ENCODE peak calls at places on chromosomes 6 and 20, in four cellular contexts. G is activated B cell treated with CpG ODN at 0.5 μM for 24 hours, W is kidney epithelial cell, S is fibroblast of lung. L is an unnamed sample.

GRCh38 chr6:73803562-73804221 is 107.7 kb downstream of the CD109 start:
- DNase-seq in G (no peak), W (peak; percentile 18), S (peak; percentile 93), L (no peak)

GRCh38 chr20:60262967-60263603 is 304.9 kb downstream of the CDH26 start:
- DNase-seq in G (peak; percentile 20), W (no peak), S (peak; percentile 22), L (peak; percentile 56)

GRCh38 chr20:36377348-36378326 is 71.5 kb downstream of the DLGAP4 start:
- DNase-seq in G (no peak), W (no peak), S (no peak), L (no peak)

GRCh38 chr20:52001999-52002666 is 189.4 kb downstream of the ZFP64 start:
- DNase-seq in G (no peak), W (no peak), S (no peak), L (no peak)

GRCh38 chr6:128487055-128487454 is 33.3 kb downstream of the PTPRK start:
- DNase-seq in G (no peak), W (no peak), S (no peak), L (no peak)

GRCh38 chr20:10357061-10357708 is 76.8 kb downstream of the MKKS start:
- DNase-seq in G (no peak), W (peak; percentile 18), S (no peak), L (no peak)

GRCh38 chr20:4014031-4014474 is 1.3 kb downstream of the RNF24 start:
- DNase-seq in G (no peak), W (peak; percentile 60), S (peak; percentile 87), L (no peak)

GRCh38 chr20:750801-751200 is 17.5 kb downstream of the SLC52A3 start:
- DNase-seq in G (no peak), W (no peak), S (no peak), L (no peak)

GRCh38 chr6:84508981-84509380 is 255.4 kb downstream of the TBX18 start:
- DNase-seq in G (no peak), W (no peak), S (no peak), L (no peak)

GRCh38 chr6:35973670-35974222 is 50.7 kb downstream of the SLC26A8 start:
- DNase-seq in G (no peak), W (no peak), S (no peak), L (no peak)

GRCh38 chr6:20688710-20689500 is 154.6 kb downstream of the CDKAL1 start:
- DNase-seq in G (no peak), W (peak; percentile 14), S (peak; percentile 66), L (no peak)

GRCh38 chr20:36493801-36494114 is 47.6 kb upstream of the MYL9 start:
- DNase-seq in G (no peak), W (no peak), S (peak; percentile 87), L (no peak)

GRCh38 chr6:42403415-42403814 is 48.3 kb downstream of the TRERF1 start:
- DNase-seq in G (no peak), W (no peak), S (peak; percentile 14), L (no peak)

GRCh38 chr6:169858935-169859351 is 107.5 kb downstream of the ERMARD start:
- DNase-seq in G (no peak), W (no peak), S (no peak), L (no peak)

GRCh38 chr6:106315765-106316375 is 9.7 kb downstream of the ATG5 start:
- DNase-seq in G (no peak), W (no peak), S (no peak), L (no peak)

GRCh38 chr6:51541847-51542246 is 545.6 kb downstream of the PKHD1 start:
- DNase-seq in G (no peak), W (no peak), S (no peak), L (no peak)
- TF ChIP-seq CTCF in G (no peak), W (no peak), S (no peak), L (no peak)

DNA sequence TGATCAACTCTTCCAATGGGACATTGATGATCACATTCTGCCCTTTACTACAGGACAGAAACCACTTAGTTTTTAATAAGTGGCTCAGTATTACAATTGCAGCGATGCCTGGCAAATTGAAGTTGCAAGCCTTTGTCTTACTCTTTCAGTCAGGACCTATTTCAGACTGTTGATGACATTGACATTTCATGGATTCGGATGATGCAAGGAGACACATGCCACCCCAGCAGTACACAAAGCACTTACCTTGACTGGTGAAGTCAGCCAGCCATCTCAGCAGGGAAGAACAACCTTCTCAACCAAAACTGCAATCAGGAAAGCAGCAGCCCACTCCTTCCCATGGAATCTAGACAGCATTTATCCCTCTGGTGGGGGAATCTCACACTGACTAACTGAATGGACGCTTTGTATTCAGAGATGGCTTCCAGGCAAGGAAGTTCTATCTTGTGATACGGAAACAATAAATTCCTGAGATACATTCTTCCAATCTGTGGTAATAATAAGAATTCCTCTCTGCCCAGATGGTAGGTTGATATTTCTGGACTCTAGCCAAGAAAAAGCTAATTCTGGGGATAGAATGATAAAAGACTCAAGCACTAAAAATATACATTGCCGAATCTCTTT is 24.8 kb downstream of the NFYA start:
- DNase-seq in G (no peak), W (no peak), S (peak; percentile 17), L (no peak)
- TF ChIP-seq CTCF in G (no peak), W (no peak), S (no peak), L (no peak)

GRCh38 chr20:17612975-17613327 is 43.1 kb downstream of the DSTN start:
- DNase-seq in G (no peak), W (no peak), S (no peak), L (no peak)

GRCh38 chr20:17614176-17614811 is 44.4 kb downstream of the DSTN start:
- DNase-seq in G (no peak), W (no peak), S (peak; percentile 70), L (no peak)

GRCh38 chr20:17612287-17612974 is 42.6 kb downstream of the DSTN start:
- DNase-seq in G (no peak), W (no peak), S (peak; percentile 65), L (peak; percentile 67)

GRCh38 chr20:17614812-17615644 is 45.2 kb downstream of the DSTN start:
- DNase-seq in G (no peak), W (no peak), S (no peak), L (no peak)

DNA sequence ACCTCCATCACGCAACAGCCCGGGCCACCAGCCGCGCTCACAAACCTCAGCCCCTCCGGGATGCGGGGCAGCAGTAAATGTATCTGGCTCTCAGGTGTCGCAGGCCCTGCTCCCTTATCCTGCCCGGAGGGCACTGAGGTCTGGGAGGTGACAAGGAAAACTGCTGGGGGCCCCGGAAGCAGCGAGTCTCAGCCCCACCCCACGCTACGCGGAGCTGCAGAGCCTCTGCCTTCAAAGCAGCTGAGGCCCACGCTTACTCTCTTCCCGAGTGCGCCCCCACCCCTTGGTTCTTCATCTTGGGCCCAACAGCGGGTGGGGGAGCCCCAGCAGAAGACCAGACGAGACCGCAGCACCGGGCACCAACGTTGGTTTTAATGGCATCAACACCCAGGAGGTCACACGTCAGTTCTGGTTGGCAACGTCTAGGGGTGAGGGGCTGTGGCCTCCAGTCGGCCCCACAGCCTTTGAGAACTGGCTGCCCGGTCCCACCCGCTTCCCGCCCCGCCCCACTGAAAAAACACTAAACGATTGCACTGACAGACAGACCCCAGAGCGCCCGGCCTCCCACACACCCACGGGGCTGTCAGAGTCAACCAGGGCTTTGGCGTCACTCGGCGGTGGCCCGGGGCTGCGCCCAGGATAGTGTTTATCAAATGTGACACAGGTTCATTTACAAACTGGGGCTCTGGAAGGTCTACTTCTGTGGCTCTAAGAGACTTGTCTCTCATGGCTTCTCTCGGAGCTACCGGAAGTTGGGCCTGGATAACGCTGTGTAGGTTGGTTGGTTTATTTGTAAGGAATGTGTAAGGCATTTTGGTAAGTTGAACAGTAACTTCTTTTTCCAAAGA is 43.7 kb downstream of the DSTN start:
- DNase-seq in G (no peak), W (no peak), S (no peak), L (peak; percentile 52)
- TF ChIP-seq CTCF in G (no peak), W (no peak), S (no peak), L (no peak)

GRCh38 chr20:45307076-45307645 is 521 bp downstream of the RBPJL start:
- DNase-seq in G (no peak), W (no peak), S (no peak), L (no peak)

GRCh38 chr20:45304464-45304999 is 2.1 kb upstream of the RBPJL start:
- DNase-seq in G (no peak), W (no peak), S (no peak), L (no peak)

GRCh38 chr20:45308078-45308778 is at the start of gene MATN4:
- DNase-seq in G (no peak), W (no peak), S (no peak), L (no peak)

GRCh38 chr20:45305262-45305661 is 1.4 kb upstream of the RBPJL start:
- DNase-seq in G (no peak), W (no peak), S (no peak), L (no peak)

DNA sequence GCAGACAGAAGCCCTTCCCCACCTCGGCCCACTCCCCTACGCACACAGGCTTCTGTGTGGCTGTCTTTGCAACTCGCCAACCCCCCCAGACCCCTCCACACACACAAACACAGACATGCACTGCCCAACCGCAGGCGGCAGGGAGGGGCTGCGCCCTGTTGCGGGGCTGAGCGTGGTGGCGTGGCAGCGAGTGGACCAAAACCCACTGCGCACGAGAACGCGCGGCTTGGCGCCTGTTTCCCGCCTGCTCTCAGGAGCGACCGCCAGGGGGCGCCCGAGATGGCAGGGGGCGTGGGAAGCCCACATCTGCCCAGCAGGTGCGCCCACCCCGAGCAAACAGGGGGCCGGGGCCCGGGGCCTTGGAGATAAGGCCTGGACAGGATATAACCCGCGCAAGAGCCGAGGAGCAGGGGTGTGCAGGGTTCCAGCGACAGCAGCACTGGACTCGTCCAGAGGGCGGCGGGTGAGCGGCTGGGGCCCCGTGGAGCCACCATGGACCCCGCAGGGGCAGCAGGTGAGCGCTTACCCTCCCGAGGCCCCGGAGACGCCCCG is at the start of gene RBPJL:
- DNase-seq in G (peak; percentile 44), W (no peak), S (no peak), L (peak; percentile 33)
- TF ChIP-seq CTCF in G (peak; percentile 32), W (peak; percentile 85), S (peak; percentile 69), L (peak; percentile 69)

DNA sequence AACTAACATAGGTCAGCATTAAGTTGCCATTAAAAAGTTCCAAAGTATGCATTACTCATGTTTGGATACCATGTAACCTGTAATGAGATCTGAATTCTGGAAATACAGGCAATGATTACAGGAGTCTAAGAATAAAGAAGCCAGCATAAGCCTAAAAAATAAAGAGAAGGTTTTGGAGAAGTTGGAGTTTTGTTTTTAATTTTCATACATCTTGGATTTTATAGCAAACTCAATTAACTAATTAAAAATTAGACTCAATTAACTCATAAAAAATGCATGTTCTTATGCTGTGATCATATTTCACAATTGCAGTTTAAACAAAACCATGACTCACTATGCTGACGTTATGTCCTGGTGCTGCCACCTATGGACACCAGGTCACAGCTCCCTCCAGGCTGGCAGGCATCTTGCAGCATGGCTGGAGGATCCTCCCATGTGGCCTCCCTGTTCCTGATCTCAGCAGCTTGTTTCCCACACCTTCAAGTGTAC is 648.8 kb upstream of the AGPAT4 start:
- DNase-seq in G (no peak), W (peak; percentile 43), S (peak; percentile 87), L (no peak)
- TF ChIP-seq CTCF in G (no peak), W (peak; percentile 60), S (peak; percentile 62), L (no peak)